ENCODE peak calls at places on chromosomes 2 and 18, in nine cellular contexts. One of them, this sample, is unnamed.

GRCh38 chr2:63050186-63050915 is at the start of gene OTX1:
- DNase-seq in renal cortical epithelial cell: no peak
- DNase-seq in MCF 10A: peak; percentile 83
- DNase-seq in GM12865: peak; percentile 90
- DNase-seq in germinal center: peak; percentile 75
- DNase-seq in activated CD4-positive, alpha-beta T cell treated with anti-CD3 and anti-CD28 coated beads for 24 hours: peak; percentile 32
- DNase-seq in RCC 7860: peak; percentile 68
- DNase-seq in central memory CD4-positive, alpha-beta T cell: no peak
- DNase-seq in T-cell: no peak
- DNase-seq in this sample: no peak

GRCh38 chr18:21314721-21315120 is 72.7 kb downstream of the GREB1L start:
- DNase-seq in activated CD4-positive, alpha-beta T cell treated with anti-CD3 and anti-CD28 coated beads for 24 hours: no peak
- DNase-seq in RCC 7860: no peak
- DNase-seq in T-cell: no peak
- DNase-seq in GM12865: no peak
- DNase-seq in MCF 10A: peak; percentile 43
- DNase-seq in renal cortical epithelial cell: peak; percentile 28
- DNase-seq in germinal center: no peak
- DNase-seq in central memory CD4-positive, alpha-beta T cell: no peak
- DNase-seq in this sample: no peak

GRCh38 chr2:37468139-37468538 is 123.7 kb downstream of the QPCT start:
- DNase-seq in activated CD4-positive, alpha-beta T cell treated with anti-CD3 and anti-CD28 coated beads for 24 hours: no peak
- DNase-seq in renal cortical epithelial cell: no peak
- DNase-seq in RCC 7860: no peak
- DNase-seq in germinal center: no peak
- DNase-seq in central memory CD4-positive, alpha-beta T cell: no peak
- DNase-seq in MCF 10A: no peak
- DNase-seq in T-cell: no peak
- DNase-seq in GM12865: no peak
- DNase-seq in this sample: no peak

GRCh38 chr18:73697395-73697794 is 450.2 kb downstream of the FBXO15 start:
- DNase-seq in activated CD4-positive, alpha-beta T cell treated with anti-CD3 and anti-CD28 coated beads for 24 hours: no peak
- DNase-seq in T-cell: no peak
- DNase-seq in central memory CD4-positive, alpha-beta T cell: no peak
- DNase-seq in renal cortical epithelial cell: no peak
- DNase-seq in RCC 7860: no peak
- DNase-seq in GM12865: no peak
- DNase-seq in germinal center: no peak
- DNase-seq in MCF 10A: no peak
- DNase-seq in this sample: no peak

GRCh38 chr2:134647607-134648256 is 71.1 kb downstream of the TMEM163 start:
- DNase-seq in germinal center: no peak
- DNase-seq in renal cortical epithelial cell: no peak
- DNase-seq in central memory CD4-positive, alpha-beta T cell: no peak
- DNase-seq in activated CD4-positive, alpha-beta T cell treated with anti-CD3 and anti-CD28 coated beads for 24 hours: no peak
- DNase-seq in T-cell: no peak
- DNase-seq in RCC 7860: no peak
- DNase-seq in MCF 10A: no peak
- DNase-seq in GM12865: no peak
- DNase-seq in this sample: no peak

GRCh38 chr2:64779117-64779690 is 125.5 kb upstream of the SERTAD2 start:
- DNase-seq in activated CD4-positive, alpha-beta T cell treated with anti-CD3 and anti-CD28 coated beads for 24 hours: no peak
- DNase-seq in MCF 10A: peak; percentile 65
- DNase-seq in T-cell: no peak
- DNase-seq in central memory CD4-positive, alpha-beta T cell: no peak
- DNase-seq in RCC 7860: peak; percentile 100
- DNase-seq in renal cortical epithelial cell: peak; percentile 86
- DNase-seq in germinal center: no peak
- DNase-seq in GM12865: no peak
- DNase-seq in this sample: peak; percentile 86

GRCh38 chr2:216315817-216316603 is 56.3 kb downstream of the MARCHF4 start:
- DNase-seq in central memory CD4-positive, alpha-beta T cell: no peak
- DNase-seq in activated CD4-positive, alpha-beta T cell treated with anti-CD3 and anti-CD28 coated beads for 24 hours: no peak
- DNase-seq in germinal center: no peak
- DNase-seq in renal cortical epithelial cell: peak; percentile 73
- DNase-seq in T-cell: no peak
- DNase-seq in GM12865: no peak
- DNase-seq in RCC 7860: peak; percentile 96
- DNase-seq in MCF 10A: peak; percentile 69
- DNase-seq in this sample: peak; percentile 69

GRCh38 chr18:52499646-52500045 is 159.6 kb downstream of the DCC start:
- DNase-seq in germinal center: no peak
- DNase-seq in central memory CD4-positive, alpha-beta T cell: no peak
- DNase-seq in renal cortical epithelial cell: peak; percentile 36
- DNase-seq in activated CD4-positive, alpha-beta T cell treated with anti-CD3 and anti-CD28 coated beads for 24 hours: no peak
- DNase-seq in MCF 10A: no peak
- DNase-seq in RCC 7860: peak; percentile 11
- DNase-seq in T-cell: no peak
- DNase-seq in GM12865: no peak
- DNase-seq in this sample: peak; percentile 21

GRCh38 chr18:13394794-13395193 is 176.2 kb downstream of the LDLRAD4 start:
- DNase-seq in germinal center: no peak
- DNase-seq in T-cell: no peak
- DNase-seq in GM12865: no peak
- DNase-seq in RCC 7860: no peak
- DNase-seq in renal cortical epithelial cell: no peak
- DNase-seq in central memory CD4-positive, alpha-beta T cell: no peak
- DNase-seq in MCF 10A: no peak
- DNase-seq in activated CD4-positive, alpha-beta T cell treated with anti-CD3 and anti-CD28 coated beads for 24 hours: no peak
- DNase-seq in this sample: no peak

GRCh38 chr2:11745613-11746375 is 638 bp upstream of the LPIN1 start:
- DNase-seq in RCC 7860: no peak
- DNase-seq in T-cell: no peak
- DNase-seq in central memory CD4-positive, alpha-beta T cell: no peak
- DNase-seq in germinal center: no peak
- DNase-seq in MCF 10A: no peak
- DNase-seq in GM12865: no peak
- DNase-seq in activated CD4-positive, alpha-beta T cell treated with anti-CD3 and anti-CD28 coated beads for 24 hours: no peak
- DNase-seq in renal cortical epithelial cell: no peak
- DNase-seq in this sample: no peak

GRCh38 chr18:74529811-74530583 is 4.3 kb upstream of the CNDP1 start:
- DNase-seq in renal cortical epithelial cell: no peak
- DNase-seq in RCC 7860: no peak
- DNase-seq in germinal center: no peak
- DNase-seq in T-cell: no peak
- DNase-seq in MCF 10A: no peak
- DNase-seq in activated CD4-positive, alpha-beta T cell treated with anti-CD3 and anti-CD28 coated beads for 24 hours: no peak
- DNase-seq in GM12865: no peak
- DNase-seq in central memory CD4-positive, alpha-beta T cell: no peak
- DNase-seq in this sample: no peak

GRCh38 chr2:156883828-156884615 is 373.5 kb upstream of the GALNT5 start:
- DNase-seq in GM12865: no peak
- DNase-seq in germinal center: no peak
- DNase-seq in T-cell: no peak
- DNase-seq in RCC 7860: peak; percentile 36
- DNase-seq in renal cortical epithelial cell: peak; percentile 90
- DNase-seq in activated CD4-positive, alpha-beta T cell treated with anti-CD3 and anti-CD28 coated beads for 24 hours: no peak
- DNase-seq in MCF 10A: peak; percentile 91
- DNase-seq in central memory CD4-positive, alpha-beta T cell: no peak
- DNase-seq in this sample: peak; percentile 28

GRCh38 chr2:27988718-27989117 is 98.2 kb downstream of the BABAM2 start:
- DNase-seq in GM12865: no peak
- DNase-seq in renal cortical epithelial cell: no peak
- DNase-seq in germinal center: no peak
- DNase-seq in T-cell: no peak
- DNase-seq in MCF 10A: no peak
- DNase-seq in central memory CD4-positive, alpha-beta T cell: no peak
- DNase-seq in RCC 7860: no peak
- DNase-seq in activated CD4-positive, alpha-beta T cell treated with anti-CD3 and anti-CD28 coated beads for 24 hours: no peak
- DNase-seq in this sample: no peak

GRCh38 chr18:58581265-58581664 is 47.6 kb downstream of the ALPK2 start:
- DNase-seq in T-cell: no peak
- DNase-seq in germinal center: no peak
- DNase-seq in renal cortical epithelial cell: peak; percentile 90
- DNase-seq in central memory CD4-positive, alpha-beta T cell: no peak
- DNase-seq in RCC 7860: peak; percentile 94
- DNase-seq in MCF 10A: peak; percentile 94
- DNase-seq in activated CD4-positive, alpha-beta T cell treated with anti-CD3 and anti-CD28 coated beads for 24 hours: no peak
- DNase-seq in GM12865: no peak
- DNase-seq in this sample: no peak

GRCh38 chr2:241857041-241857541 is 1.6 kb downstream of the PDCD1 start:
- DNase-seq in central memory CD4-positive, alpha-beta T cell: no peak
- DNase-seq in activated CD4-positive, alpha-beta T cell treated with anti-CD3 and anti-CD28 coated beads for 24 hours: no peak
- DNase-seq in germinal center: no peak
- DNase-seq in MCF 10A: no peak
- DNase-seq in T-cell: no peak
- DNase-seq in GM12865: no peak
- DNase-seq in renal cortical epithelial cell: no peak
- DNase-seq in RCC 7860: no peak
- DNase-seq in this sample: no peak

GRCh38 chr2:102442967-102443828 is 20.2 kb downstream of the IL18RAP start:
- DNase-seq in germinal center: peak; percentile 13
- DNase-seq in T-cell: peak; percentile 49
- DNase-seq in activated CD4-positive, alpha-beta T cell treated with anti-CD3 and anti-CD28 coated beads for 24 hours: peak; percentile 35
- DNase-seq in central memory CD4-positive, alpha-beta T cell: peak; percentile 43
- DNase-seq in renal cortical epithelial cell: peak; percentile 45
- DNase-seq in GM12865: peak; percentile 62
- DNase-seq in MCF 10A: peak; percentile 48
- DNase-seq in RCC 7860: peak; percentile 18
- DNase-seq in this sample: no peak

GRCh38 chr18:58195278-58195721 is 151.3 kb downstream of the NEDD4L start:
- DNase-seq in central memory CD4-positive, alpha-beta T cell: peak; percentile 15
- DNase-seq in renal cortical epithelial cell: no peak
- DNase-seq in activated CD4-positive, alpha-beta T cell treated with anti-CD3 and anti-CD28 coated beads for 24 hours: no peak
- DNase-seq in MCF 10A: peak; percentile 38
- DNase-seq in GM12865: peak; percentile 5
- DNase-seq in T-cell: peak; percentile 2
- DNase-seq in RCC 7860: no peak
- DNase-seq in germinal center: peak; percentile 68
- DNase-seq in this sample: no peak

GRCh38 chr2:32844253-32844652 is 102.5 kb upstream of the LTBP1 start:
- DNase-seq in GM12865: no peak
- DNase-seq in germinal center: no peak
- DNase-seq in activated CD4-positive, alpha-beta T cell treated with anti-CD3 and anti-CD28 coated beads for 24 hours: no peak
- DNase-seq in T-cell: no peak
- DNase-seq in renal cortical epithelial cell: no peak
- DNase-seq in central memory CD4-positive, alpha-beta T cell: no peak
- DNase-seq in MCF 10A: no peak
- DNase-seq in RCC 7860: no peak
- DNase-seq in this sample: no peak

GRCh38 chr2:15634846-15635490 is 43.3 kb downstream of the DDX1 start:
- DNase-seq in MCF 10A: no peak
- DNase-seq in T-cell: no peak
- DNase-seq in RCC 7860: no peak
- DNase-seq in activated CD4-positive, alpha-beta T cell treated with anti-CD3 and anti-CD28 coated beads for 24 hours: no peak
- DNase-seq in GM12865: no peak
- DNase-seq in renal cortical epithelial cell: no peak
- DNase-seq in central memory CD4-positive, alpha-beta T cell: no peak
- DNase-seq in germinal center: no peak
- DNase-seq in this sample: no peak